ENCODE peak calls at places on chromosomes 13 and 19, in eight cellular contexts. One of them, this sample, is unnamed.
A peak's percentile ranks its signal among the peaks of the same experiment; 100 is the strongest.

GRCh38 chr19:42175335-42175734 is 42.1 kb downstream of the DEDD2 start:
- DNase-seq in brain microvascular endothelial cell: no peak
- DNase-seq in left ventricle myocardium inferior: no peak
- DNase-seq in cardiac muscle cell: no peak
- DNase-seq in BE2C: no peak
- DNase-seq in heart left ventricle: no peak
- DNase-seq in MCF 10A: no peak
- DNase-seq in dorsolateral prefrontal cortex: no peak
- DNase-seq in this sample: no peak

GRCh38 chr13:44857736-44858135 is 131.5 kb downstream of the NUFIP1 start:
- DNase-seq in brain microvascular endothelial cell: no peak
- DNase-seq in heart left ventricle: no peak
- DNase-seq in BE2C: no peak
- DNase-seq in dorsolateral prefrontal cortex: no peak
- DNase-seq in MCF 10A: no peak
- DNase-seq in cardiac muscle cell: no peak
- DNase-seq in left ventricle myocardium inferior: no peak
- DNase-seq in this sample: no peak

GRCh38 chr19:48196933-48197665 is 26.6 kb downstream of the ZSWIM9 start:
- DNase-seq in cardiac muscle cell: peak; percentile 83
- DNase-seq in heart left ventricle: no peak
- DNase-seq in dorsolateral prefrontal cortex: no peak
- DNase-seq in MCF 10A: no peak
- DNase-seq in brain microvascular endothelial cell: no peak
- DNase-seq in BE2C: no peak
- DNase-seq in left ventricle myocardium inferior: no peak
- DNase-seq in this sample: peak; percentile 7

GRCh38 chr13:28568286-28568685 is 73.4 kb upstream of the FLT1 start:
- DNase-seq in cardiac muscle cell: peak; percentile 55
- DNase-seq in dorsolateral prefrontal cortex: peak; percentile 55
- DNase-seq in MCF 10A: no peak
- DNase-seq in left ventricle myocardium inferior: peak; percentile 76
- DNase-seq in heart left ventricle: peak; percentile 80
- DNase-seq in BE2C: peak; percentile 93
- DNase-seq in brain microvascular endothelial cell: no peak
- DNase-seq in this sample: peak; percentile 43

GRCh38 chr13:100520936-100521765 is 67.4 kb downstream of the GGACT start:
- DNase-seq in MCF 10A: no peak
- DNase-seq in cardiac muscle cell: no peak
- DNase-seq in dorsolateral prefrontal cortex: no peak
- DNase-seq in brain microvascular endothelial cell: no peak
- DNase-seq in left ventricle myocardium inferior: no peak
- DNase-seq in BE2C: no peak
- DNase-seq in heart left ventricle: no peak
- DNase-seq in this sample: peak; percentile 46

GRCh38 chr19:7544626-7545025 is 9.1 kb downstream of the PNPLA6 start:
- DNase-seq in brain microvascular endothelial cell: no peak
- DNase-seq in dorsolateral prefrontal cortex: no peak
- DNase-seq in cardiac muscle cell: no peak
- DNase-seq in MCF 10A: no peak
- DNase-seq in left ventricle myocardium inferior: no peak
- DNase-seq in heart left ventricle: no peak
- DNase-seq in BE2C: no peak
- DNase-seq in this sample: no peak

GRCh38 chr19:8129061-8129460 is 20.3 kb downstream of the FBN3 start:
- DNase-seq in cardiac muscle cell: no peak
- DNase-seq in BE2C: no peak
- DNase-seq in left ventricle myocardium inferior: no peak
- DNase-seq in dorsolateral prefrontal cortex: no peak
- DNase-seq in brain microvascular endothelial cell: no peak
- DNase-seq in heart left ventricle: no peak
- DNase-seq in MCF 10A: no peak
- DNase-seq in this sample: no peak

GRCh38 chr13:41402695-41403511 is 54.4 kb upstream of the RGCC start:
- DNase-seq in BE2C: no peak
- DNase-seq in left ventricle myocardium inferior: no peak
- DNase-seq in heart left ventricle: no peak
- DNase-seq in cardiac muscle cell: no peak
- DNase-seq in brain microvascular endothelial cell: no peak
- DNase-seq in MCF 10A: no peak
- DNase-seq in dorsolateral prefrontal cortex: no peak
- DNase-seq in this sample: no peak

GRCh38 chr13:33252103-33252502 is 33.5 kb downstream of the STARD13 start:
- DNase-seq in BE2C: no peak
- DNase-seq in heart left ventricle: peak; percentile 86
- DNase-seq in dorsolateral prefrontal cortex: no peak
- DNase-seq in cardiac muscle cell: no peak
- DNase-seq in left ventricle myocardium inferior: peak; percentile 62
- DNase-seq in MCF 10A: no peak
- DNase-seq in brain microvascular endothelial cell: no peak
- DNase-seq in this sample: no peak

GRCh38 chr13:33251131-33251629 is 34.4 kb downstream of the STARD13 start:
- DNase-seq in BE2C: peak; percentile 79
- DNase-seq in cardiac muscle cell: peak; percentile 86
- DNase-seq in brain microvascular endothelial cell: peak; percentile 94
- DNase-seq in heart left ventricle: peak; percentile 51
- DNase-seq in left ventricle myocardium inferior: no peak
- DNase-seq in dorsolateral prefrontal cortex: no peak
- DNase-seq in MCF 10A: peak; percentile 88
- DNase-seq in this sample: peak; percentile 97

GRCh38 chr13:33250594-33250993 is 35.0 kb downstream of the STARD13 start:
- DNase-seq in dorsolateral prefrontal cortex: no peak
- DNase-seq in brain microvascular endothelial cell: no peak
- DNase-seq in MCF 10A: no peak
- DNase-seq in BE2C: no peak
- DNase-seq in cardiac muscle cell: no peak
- DNase-seq in heart left ventricle: no peak
- DNase-seq in left ventricle myocardium inferior: no peak
- DNase-seq in this sample: peak; percentile 52

GRCh38 chr13:33249894-33250293 is 35.7 kb downstream of the STARD13 start:
- DNase-seq in BE2C: no peak
- DNase-seq in dorsolateral prefrontal cortex: no peak
- DNase-seq in MCF 10A: no peak
- DNase-seq in left ventricle myocardium inferior: no peak
- DNase-seq in heart left ventricle: no peak
- DNase-seq in cardiac muscle cell: no peak
- DNase-seq in brain microvascular endothelial cell: no peak
- DNase-seq in this sample: no peak

GRCh38 chr13:33249066-33249465 is 36.5 kb downstream of the STARD13 start:
- DNase-seq in left ventricle myocardium inferior: no peak
- DNase-seq in MCF 10A: peak; percentile 55
- DNase-seq in dorsolateral prefrontal cortex: no peak
- DNase-seq in heart left ventricle: no peak
- DNase-seq in BE2C: no peak
- DNase-seq in cardiac muscle cell: peak; percentile 35
- DNase-seq in brain microvascular endothelial cell: peak; percentile 76
- DNase-seq in this sample: peak; percentile 52
- TF ChIP-seq CTCF in left ventricle myocardium inferior: no peak
- TF ChIP-seq CTCF in MCF 10A: no peak
- TF ChIP-seq CTCF in dorsolateral prefrontal cortex: no peak
- TF ChIP-seq CTCF in heart left ventricle: no peak
- TF ChIP-seq CTCF in BE2C: no peak
- TF ChIP-seq CTCF in cardiac muscle cell: no peak
- TF ChIP-seq CTCF in brain microvascular endothelial cell: no peak
- TF ChIP-seq CTCF in this sample: no peak

DNA sequence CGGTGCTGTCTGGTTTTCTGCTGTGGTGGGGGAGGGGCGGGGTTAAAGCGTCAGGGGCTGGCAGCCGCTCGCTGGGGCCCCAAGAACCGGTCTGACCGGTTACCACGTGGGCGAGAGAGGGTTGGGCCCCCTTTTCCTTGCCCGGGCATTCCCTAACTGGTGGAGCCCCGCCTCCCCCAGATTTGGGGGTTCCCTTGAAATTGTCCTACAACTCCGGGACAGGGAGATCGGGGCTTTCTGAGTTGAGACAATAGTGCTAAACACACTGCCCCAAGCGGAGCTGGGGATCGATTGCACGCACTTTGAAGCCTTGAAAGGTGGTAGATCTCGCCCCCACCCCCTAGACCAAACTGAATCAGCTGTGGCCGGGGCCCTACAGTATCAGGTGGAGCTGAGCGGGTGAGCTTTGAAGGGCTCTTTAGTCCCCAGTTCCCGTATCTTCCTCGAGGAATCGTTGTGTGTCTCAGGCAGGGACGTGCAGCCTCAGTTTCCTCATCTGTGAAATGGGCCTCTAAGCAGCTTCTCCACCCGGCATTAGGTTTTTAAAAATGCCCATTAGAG is 4.8 kb downstream of the IER2 start:
- DNase-seq in cardiac muscle cell: peak; percentile 79
- DNase-seq in heart left ventricle: peak; percentile 65
- DNase-seq in BE2C: peak; percentile 62
- DNase-seq in left ventricle myocardium inferior: peak; percentile 54
- DNase-seq in MCF 10A: peak; percentile 69
- DNase-seq in dorsolateral prefrontal cortex: peak; percentile 31
- DNase-seq in brain microvascular endothelial cell: peak; percentile 41
- DNase-seq in this sample: peak; percentile 71
- TF ChIP-seq CTCF in cardiac muscle cell: peak; percentile 38
- TF ChIP-seq CTCF in heart left ventricle: no peak
- TF ChIP-seq CTCF in BE2C: peak; percentile 40
- TF ChIP-seq CTCF in left ventricle myocardium inferior: no peak
- TF ChIP-seq CTCF in MCF 10A: no peak
- TF ChIP-seq CTCF in dorsolateral prefrontal cortex: no peak
- TF ChIP-seq CTCF in brain microvascular endothelial cell: peak; percentile 53
- TF ChIP-seq CTCF in this sample: peak; percentile 49

GRCh38 chr19:47002106-47002766 is 17.4 kb upstream of the NPAS1 start:
- DNase-seq in left ventricle myocardium inferior: no peak
- DNase-seq in cardiac muscle cell: no peak
- DNase-seq in MCF 10A: no peak
- DNase-seq in brain microvascular endothelial cell: no peak
- DNase-seq in BE2C: no peak
- DNase-seq in dorsolateral prefrontal cortex: no peak
- DNase-seq in heart left ventricle: no peak
- DNase-seq in this sample: no peak
- TF ChIP-seq CTCF in left ventricle myocardium inferior: peak; percentile 44
- TF ChIP-seq CTCF in cardiac muscle cell: peak; percentile 4
- TF ChIP-seq CTCF in MCF 10A: no peak
- TF ChIP-seq CTCF in brain microvascular endothelial cell: no peak
- TF ChIP-seq CTCF in BE2C: peak; percentile 21
- TF ChIP-seq CTCF in dorsolateral prefrontal cortex: no peak
- TF ChIP-seq CTCF in heart left ventricle: peak; percentile 9
- TF ChIP-seq CTCF in this sample: no peak

GRCh38 chr13:50081106-50081898 is 66.1 kb downstream of the KCNRG start:
- DNase-seq in left ventricle myocardium inferior: peak; percentile 41
- DNase-seq in dorsolateral prefrontal cortex: peak; percentile 31
- DNase-seq in brain microvascular endothelial cell: no peak
- DNase-seq in BE2C: peak; percentile 71
- DNase-seq in cardiac muscle cell: peak; percentile 54
- DNase-seq in heart left ventricle: peak; percentile 56
- DNase-seq in MCF 10A: peak; percentile 61
- DNase-seq in this sample: no peak
- TF ChIP-seq CTCF in left ventricle myocardium inferior: no peak
- TF ChIP-seq CTCF in dorsolateral prefrontal cortex: no peak
- TF ChIP-seq CTCF in brain microvascular endothelial cell: no peak
- TF ChIP-seq CTCF in BE2C: peak; percentile 34
- TF ChIP-seq CTCF in cardiac muscle cell: peak; percentile 11
- TF ChIP-seq CTCF in heart left ventricle: no peak
- TF ChIP-seq CTCF in MCF 10A: no peak
- TF ChIP-seq CTCF in this sample: peak; percentile 34

GRCh38 chr13:87777395-87777794 is 106.2 kb downstream of the SLITRK5 start:
- DNase-seq in left ventricle myocardium inferior: no peak
- DNase-seq in heart left ventricle: no peak
- DNase-seq in MCF 10A: peak; percentile 23
- DNase-seq in dorsolateral prefrontal cortex: no peak
- DNase-seq in brain microvascular endothelial cell: no peak
- DNase-seq in BE2C: no peak
- DNase-seq in cardiac muscle cell: no peak
- DNase-seq in this sample: peak; percentile 13
- TF ChIP-seq CTCF in left ventricle myocardium inferior: no peak
- TF ChIP-seq CTCF in heart left ventricle: no peak
- TF ChIP-seq CTCF in MCF 10A: peak; percentile 6
- TF ChIP-seq CTCF in dorsolateral prefrontal cortex: peak; percentile 16
- TF ChIP-seq CTCF in brain microvascular endothelial cell: no peak
- TF ChIP-seq CTCF in BE2C: peak; percentile 22
- TF ChIP-seq CTCF in cardiac muscle cell: no peak
- TF ChIP-seq CTCF in this sample: no peak

This sample was measured in choroid plexus epithelial cell.